ENCODE peak calls at places on chromosomes 4 and X, in seven cellular contexts. R, D, J, A, I, Y and H are unnamed samples.

GRCh38 chrX:110989869-110990268 is 106.1 kb upstream of the PAK3 start:
- DNase-seq in R (no peak), D (no peak), J (no peak), A (no peak), I (no peak), Y (no peak), H (no peak)

GRCh38 chr4:39043058-39043696 is 11.0 kb upstream of the TMEM156 start:
- DNase-seq in R (no peak), D (no peak), J (no peak), A (no peak), I (no peak), Y (no peak), H (no peak)

GRCh38 chrX:53950130-53950733 is 94.0 kb downstream of the PHF8 start:
- DNase-seq in R (no peak), D (no peak), J (no peak), A (no peak), I (no peak), Y (no peak), H (no peak)

GRCh38 chr4:8290701-8290970 is 21.1 kb downstream of the HTRA3 start:
- DNase-seq in R (no peak), D (peak; percentile 47), J (no peak), A (no peak), I (no peak), Y (no peak), H (peak; percentile 30)

GRCh38 chrX:136170109-136170800 is 22.9 kb downstream of the FHL1 start:
- DNase-seq in R (no peak), D (peak; percentile 68), J (no peak), A (no peak), I (no peak), Y (no peak), H (no peak)

GRCh38 chr4:113692809-113693411 is 68.6 kb downstream of the CAMK2D start:
- DNase-seq in R (no peak), D (no peak), J (no peak), A (no peak), I (peak; percentile 59), Y (no peak), H (no peak)

GRCh38 chr4:53653484-53654053 is 62.3 kb upstream of the LNX1 start:
- DNase-seq in R (no peak), D (no peak), J (no peak), A (peak; percentile 60), I (peak; percentile 23), Y (no peak), H (no peak)

GRCh38 chrX:111114806-111115205 is 18.8 kb downstream of the PAK3 start:
- DNase-seq in R (no peak), D (no peak), J (no peak), A (no peak), I (no peak), Y (no peak), H (no peak)

GRCh38 chrX:23332101-23332887 is 2.4 kb upstream of the PTCHD1 start:
- DNase-seq in R (no peak), D (no peak), J (peak; percentile 42), A (no peak), I (no peak), Y (peak; percentile 46), H (no peak)

GRCh38 chr4:148355442-148356123 is 86.6 kb downstream of the NR3C2 start:
- DNase-seq in R (no peak), D (no peak), J (no peak), A (no peak), I (no peak), Y (no peak), H (no peak)

GRCh38 chr4:108210989-108211725 is 42.4 kb upstream of the LEF1 start:
- DNase-seq in R (no peak), D (no peak), J (no peak), A (no peak), I (no peak), Y (no peak), H (no peak)

GRCh38 chr4:24482871-24483270 is 101.5 kb downstream of the DHX15 start:
- DNase-seq in R (no peak), D (no peak), J (no peak), A (no peak), I (no peak), Y (no peak), H (no peak)

GRCh38 chr4:146957252-146957651 is 11.6 kb upstream of the TTC29 start:
- DNase-seq in R (no peak), D (no peak), J (no peak), A (no peak), I (no peak), Y (no peak), H (no peak)

GRCh38 chrX:34877451-34877850 is 65.1 kb upstream of the FAM47B start:
- DNase-seq in R (no peak), D (no peak), J (no peak), A (no peak), I (no peak), Y (no peak), H (no peak)

GRCh38 chr4:99655315-99656081 is 2.1 kb downstream of the C4orf54 start:
- DNase-seq in R (no peak), D (peak; percentile 83), J (no peak), A (no peak), I (no peak), Y (no peak), H (no peak)

GRCh38 chr4:10226756-10227155 is 110.2 kb upstream of the WDR1 start:
- DNase-seq in R (no peak), D (no peak), J (no peak), A (no peak), I (no peak), Y (no peak), H (no peak)

GRCh38 chrX:340641-341423 is 22.2 kb upstream of the GTPBP6 start:
- DNase-seq in R (no peak), D (peak; percentile 48), J (no peak), A (no peak), I (no peak), Y (peak; percentile 48), H (peak; percentile 55)

GRCh38 chr4:101972791-101973190 is 182.3 kb downstream of the BANK1 start:
- DNase-seq in R (no peak), D (no peak), J (no peak), A (no peak), I (no peak), Y (no peak), H (no peak)

GRCh38 chr4:81369898-81370297 is 101.8 kb downstream of the RASGEF1B start:
- DNase-seq in R (no peak), D (no peak), J (no peak), A (no peak), I (no peak), Y (no peak), H (no peak)

GRCh38 chr4:56671373-56671772 is 9.7 kb downstream of the HOPX start:
- DNase-seq in R (no peak), D (no peak), J (no peak), A (no peak), I (no peak), Y (no peak), H (no peak)

GRCh38 chr4:52750819-52751348 is 341 bp downstream of the ERVMER34-1 start:
- DNase-seq in R (peak; percentile 16), D (peak; percentile 56), J (peak; percentile 53), A (peak; percentile 25), I (no peak), Y (peak; percentile 86), H (peak; percentile 80)

GRCh38 chr4:96164814-96165351 is 325.0 kb downstream of the PDHA2 start:
- DNase-seq in R (no peak), D (no peak), J (no peak), A (no peak), I (no peak), Y (no peak), H (no peak)

GRCh38 chr4:18390655-18391369 is 369.3 kb upstream of the LCORL start:
- DNase-seq in R (peak; percentile 23), D (no peak), J (no peak), A (no peak), I (no peak), Y (no peak), H (no peak)

GRCh38 chrX:109590176-109590575 is 34.8 kb downstream of the KCNE5 start:
- DNase-seq in R (no peak), D (no peak), J (no peak), A (no peak), I (no peak), Y (no peak), H (no peak)

GRCh38 chr4:10960386-10960785 is 275.8 kb upstream of the CLNK start:
- DNase-seq in R (no peak), D (no peak), J (no peak), A (no peak), I (no peak), Y (no peak), H (no peak)

GRCh38 chr4:153987291-153987690 is 198.4 kb upstream of the SFRP2 start:
- DNase-seq in R (no peak), D (no peak), J (no peak), A (no peak), I (no peak), Y (no peak), H (no peak)

GRCh38 chrX:111498538-111499103 is 12.8 kb upstream of the SERTM2 start:
- DNase-seq in R (no peak), D (no peak), J (no peak), A (no peak), I (no peak), Y (no peak), H (no peak)

GRCh38 chrX:10636337-10636736 is 16.0 kb upstream of the MID1 start:
- DNase-seq in R (peak; percentile 59), D (no peak), J (peak; percentile 40), A (no peak), I (no peak), Y (no peak), H (no peak)

GRCh38 chrX:95762716-95763115 is 921.9 kb upstream of the DIAPH2 start:
- DNase-seq in R (no peak), D (no peak), J (no peak), A (no peak), I (no peak), Y (no peak), H (no peak)
- TF ChIP-seq CTCF in R (no peak), D (no peak), J (peak; percentile 72), A (no peak), I (peak; percentile 38), Y (no peak), H (no peak)

GRCh38 chr4:76681996-76682395 is 215.9 kb downstream of the SOWAHB start:
- DNase-seq in R (no peak), D (no peak), J (no peak), A (no peak), I (no peak), Y (no peak), H (no peak)
- H3K27ac ChIP-seq in R (no peak overlapping the region), D (no peak overlapping the region), J (no peak overlapping the region), A (peak overlapping the region; percentile 50), I (no peak overlapping the region), Y (no peak overlapping the region), H (no peak overlapping the region)

DNA sequence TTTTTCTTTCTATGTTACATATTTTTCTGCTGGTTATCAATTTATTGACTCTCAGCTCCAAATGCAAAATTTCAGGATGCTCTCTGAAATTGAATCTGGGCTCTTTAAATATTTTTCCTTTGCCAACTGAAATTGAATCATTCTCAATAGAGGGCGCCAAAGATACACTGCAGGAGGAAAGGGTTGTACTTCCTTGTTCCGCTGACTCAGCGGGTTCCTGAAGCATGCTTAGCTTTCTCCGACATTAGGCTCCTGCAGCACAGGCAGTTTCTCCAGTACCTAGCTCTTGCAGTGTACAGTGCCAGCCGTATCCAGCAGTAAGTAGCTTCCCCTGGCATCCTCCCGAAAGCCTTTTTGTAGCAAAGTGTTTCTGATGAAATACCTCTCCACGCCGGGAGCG is 28.8 kb upstream of the CFAP47 start:
- DNase-seq in R (no peak), D (no peak), J (peak; percentile 59), A (peak; percentile 55), I (peak; percentile 16), Y (no peak), H (no peak)
- TF ChIP-seq CTCF in R (peak; percentile 30), D (peak; percentile 12), J (peak; percentile 72), A (peak; percentile 54), I (peak; percentile 69), Y (no peak), H (peak; percentile 24)

GRCh38 chrX:39905946-39906345 is 191.8 kb downstream of the BCOR start:
- DNase-seq in R (no peak), D (no peak), J (no peak), A (no peak), I (no peak), Y (no peak), H (no peak)
- H3K27ac ChIP-seq in R (no peak overlapping the region), D (no peak overlapping the region), J (no peak overlapping the region), A (no peak overlapping the region), I (no peak overlapping the region), Y (no peak overlapping the region), H (no peak overlapping the region)